ENCODE peak calls at places on chromosomes 12 and 14, in four cellular contexts. P is IMR-90, B is H1, Y is mesendoderm. D is an unnamed sample.

GRCh38 chr12:48999371-49000131 is at the start of gene DDN:
- DNase-seq in P (peak; percentile 52), B (no peak), Y (no peak), D (peak; percentile 61)

GRCh38 chr12:110741795-110742717 is 635 bp downstream of the PPP1CC start:
- DNase-seq in P (peak; percentile 42), B (no peak), Y (peak; percentile 51), D (no peak)

GRCh38 chr14:88533203-88533602 is 21.6 kb downstream of the PTPN21 start:
- DNase-seq in P (peak; percentile 65), B (no peak), Y (no peak), D (no peak)

GRCh38 chr12:29164477-29165163 is 15.5 kb downstream of the FAR2 start:
- DNase-seq in P (peak; percentile 62), B (no peak), Y (peak; percentile 51), D (no peak)

GRCh38 chr12:88684610-88685009 is 104.3 kb upstream of the KITLG start:
- DNase-seq in P (no peak), B (no peak), Y (no peak), D (no peak)

GRCh38 chr12:121964813-121965643 is 46.6 kb downstream of the CFAP251 start:
- DNase-seq in P (peak; percentile 61), B (no peak), Y (no peak), D (no peak)

GRCh38 chr12:49553512-49554088 is 14.3 kb downstream of the MCRS1 start:
- DNase-seq in P (no peak), B (no peak), Y (peak; percentile 81), D (no peak)

GRCh38 chr14:92039073-92039719 is 663 bp downstream of the TRIP11 start:
- DNase-seq in P (peak; percentile 70), B (peak; percentile 83), Y (peak; percentile 98), D (peak; percentile 95)

GRCh38 chr12:111033281-111034147 is 113.1 kb upstream of the MYL2 start:
- DNase-seq in P (no peak), B (no peak), Y (peak; percentile 59), D (peak; percentile 71)

GRCh38 chr12:49907352-49907751 is 3.7 kb upstream of the FAIM2 start:
- DNase-seq in P (no peak), B (no peak), Y (no peak), D (no peak)

GRCh38 chr12:76781321-76781720 is 17.4 kb downstream of the ZDHHC17 start:
- DNase-seq in P (no peak), B (no peak), Y (peak; percentile 82), D (no peak)

GRCh38 chr12:2225736-2226135 is 172.9 kb downstream of the CACNA1C start:
- DNase-seq in P (peak; percentile 78), B (no peak), Y (no peak), D (no peak)

GRCh38 chr12:132414634-132415340 is 75.2 kb upstream of the FBRSL1 start:
- DNase-seq in P (peak; percentile 59), B (no peak), Y (peak; percentile 74), D (peak; percentile 89)

GRCh38 chr12:5043589-5044419 is at the start of gene KCNA5:
- DNase-seq in P (no peak), B (peak; percentile 13), Y (peak; percentile 63), D (peak; percentile 78)

GRCh38 chr14:68937790-68938514 is 41.1 kb downstream of the ACTN1 start:
- DNase-seq in P (no peak), B (no peak), Y (peak; percentile 70), D (peak; percentile 74)
- H3K4me1 ChIP-seq in P (peaks cover 60% of the 10 kb centered on the region), B (peaks cover 2% of the 10 kb centered on the region), Y (peaks cover 47% of the 10 kb centered on the region), D (peaks cover 13% of the 10 kb centered on the region)

GRCh38 chr14:65255029-65255545 is 152.8 kb upstream of the MAX start:
- DNase-seq in P (peak; percentile 82), B (no peak), Y (peak; percentile 90), D (no peak)

GRCh38 chr14:65249471-65250161 is 147.3 kb upstream of the MAX start:
- DNase-seq in P (no peak), B (no peak), Y (no peak), D (no peak)

GRCh38 chr14:65252471-65253255 is 150.3 kb upstream of the MAX start:
- DNase-seq in P (no peak), B (no peak), Y (no peak), D (no peak)

GRCh38 chr14:65250162-65250495 is 147.8 kb upstream of the MAX start:
- DNase-seq in P (no peak), B (no peak), Y (no peak), D (no peak)

GRCh38 chr14:65251213-65251612 is 148.9 kb upstream of the MAX start:
- DNase-seq in P (peak; percentile 87), B (no peak), Y (no peak), D (no peak)
- H2BK120ac ChIP-seq in P (no peak overlapping the region), B (no peak overlapping the region), Y (no peak overlapping the region), D (no peak overlapping the region)

GRCh38 chr12:104230304-104230703 is 14.7 kb downstream of the TXNRD1 start:
- DNase-seq in P (no peak), B (no peak), Y (no peak), D (no peak)
- H3K56ac ChIP-seq in P (no peak overlapping the region), B (no peak overlapping the region), Y (no peak overlapping the region), D (no peak overlapping the region)

GRCh38 chr12:46368684-46369083 is 3.9 kb downstream of the SLC38A2 start:
- DNase-seq in P (no peak), B (no peak), Y (no peak), D (no peak)
- H3K4me1 ChIP-seq in P (peaks cover 2% of the 10 kb centered on the region), B (peaks cover 7% of the 10 kb centered on the region), Y (no peaks in the 10 kb centered on the region), D (no peaks in the 10 kb centered on the region)

GRCh38 chr12:38370311-38370710 is 53.7 kb downstream of the ALG10B start:
- DNase-seq in P (no peak), B (no peak), Y (no peak), D (no peak)

DNA sequence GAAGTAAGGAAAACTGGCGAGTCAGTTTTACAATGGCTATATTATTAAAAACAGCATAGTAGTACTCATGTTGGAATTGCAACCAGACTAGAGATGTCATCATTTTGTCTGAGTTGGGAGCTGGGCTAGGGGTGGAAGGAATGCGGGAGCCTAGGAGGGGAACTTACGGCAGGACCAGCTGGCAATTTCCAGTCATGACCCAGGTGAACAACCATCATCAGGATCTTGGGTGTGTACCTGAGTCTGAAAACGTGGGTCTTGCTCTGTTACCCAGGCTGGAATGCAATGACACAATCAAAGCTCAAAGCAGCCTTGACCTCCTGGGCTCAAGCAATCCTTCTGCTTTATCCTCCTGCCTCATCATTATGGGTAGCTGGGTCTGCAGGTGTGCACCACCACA is 50.9 kb downstream of the ALG10B start:
- DNase-seq in P (no peak), B (no peak), Y (no peak), D (no peak)
- H2BK120ac ChIP-seq in P (no peak overlapping the region), B (no peak overlapping the region), Y (no peak overlapping the region), D (no peak overlapping the region)